ENCODE peak calls at places on chromosomes 3 and 15, in six cellular contexts. W is A549, E is colonic mucosa, Z is tibial artery, Q is lower lobe of right lung, L is psoas muscle. X is an unnamed sample.

GRCh38 chr3:110620118-110620517 is 451.5 kb upstream of the NECTIN3 start:
- DNase-seq in W (no peak), E (no peak), Z (no peak), Q (no peak), L (no peak), X (no peak)

GRCh38 chr15:74631935-74632560 is 16.4 kb downstream of the CLK3 start:
- DNase-seq in W (peak; percentile 40), E (peak; percentile 69), Z (peak; percentile 65), Q (no peak), L (peak; percentile 81), X (peak; percentile 56)

GRCh38 chr3:182019926-182020325 is 308.2 kb downstream of the SOX2 start:
- DNase-seq in W (no peak), E (no peak), Z (no peak), Q (no peak), L (no peak), X (no peak)

GRCh38 chr3:182869059-182869458 is 75.8 kb downstream of the ATP11B start:
- DNase-seq in W (no peak), E (no peak), Z (no peak), Q (no peak), L (no peak), X (no peak)

GRCh38 chr3:37546876-37547275 is 314.8 kb upstream of the CTDSPL start:
- DNase-seq in W (peak; percentile 20), E (no peak), Z (peak; percentile 59), Q (no peak), L (no peak), X (no peak)

GRCh38 chr3:25069970-25070369 is 358.1 kb upstream of the RARB start:
- DNase-seq in W (no peak), E (no peak), Z (no peak), Q (no peak), L (no peak), X (no peak)

GRCh38 chr15:99109555-99110021 is 4.7 kb downstream of the SYNM start:
- DNase-seq in W (no peak), E (no peak), Z (no peak), Q (peak; percentile 33), L (no peak), X (no peak)

GRCh38 chr3:188432826-188433525 is 279.0 kb downstream of the LPP start:
- DNase-seq in W (no peak), E (peak; percentile 32), Z (peak; percentile 32), Q (no peak), L (no peak), X (no peak)

GRCh38 chr3:113629941-113630340 is 66.5 kb downstream of the USF3 start:
- DNase-seq in W (no peak), E (peak; percentile 51), Z (no peak), Q (no peak), L (no peak), X (no peak)

GRCh38 chr15:85312486-85312885 is 67.9 kb upstream of the AKAP13 start:
- DNase-seq in W (no peak), E (no peak), Z (no peak), Q (no peak), L (no peak), X (no peak)

GRCh38 chr15:85311647-85312046 is 68.8 kb upstream of the AKAP13 start:
- DNase-seq in W (no peak), E (no peak), Z (no peak), Q (no peak), L (no peak), X (no peak)

GRCh38 chr15:85313339-85313738 is 67.1 kb upstream of the AKAP13 start:
- DNase-seq in W (no peak), E (no peak), Z (no peak), Q (no peak), L (no peak), X (no peak)

GRCh38 chr15:85314139-85314538 is 66.3 kb upstream of the AKAP13 start:
- DNase-seq in W (no peak), E (no peak), Z (no peak), Q (no peak), L (no peak), X (no peak)

DNA sequence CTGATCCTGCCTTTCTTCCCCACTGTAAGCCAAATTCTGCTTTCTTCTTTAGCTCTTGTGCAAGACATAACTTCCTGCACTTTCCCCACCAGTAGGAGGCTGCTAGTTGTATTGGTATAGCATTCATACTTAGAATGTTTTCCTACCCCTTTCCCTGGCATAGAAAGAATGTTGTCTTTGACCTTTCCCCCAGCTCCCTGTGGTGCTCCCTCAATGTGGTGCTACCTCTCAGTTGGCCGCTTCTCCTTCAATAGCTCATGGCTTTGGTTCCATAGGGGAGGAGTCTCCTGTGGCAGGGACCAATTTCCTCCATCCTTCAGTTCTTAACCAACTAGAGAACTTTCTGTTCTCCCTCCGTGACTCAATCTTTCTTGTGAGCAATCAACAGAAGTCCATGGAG is 67.5 kb upstream of the AKAP13 start:
- DNase-seq in W (no peak), E (no peak), Z (no peak), Q (no peak), L (no peak), X (no peak)
- TF ChIP-seq CTCF in W (no peak), E (no peak), Z (no peak), Q (no peak), L (no peak), X (no peak)

GRCh38 chr15:67100124-67100791 is 34.9 kb downstream of the SMAD3 start:
- DNase-seq in W (no peak), E (no peak), Z (no peak), Q (no peak), L (no peak), X (no peak)
- H3K4me1 ChIP-seq in W (peaks cover 100% of the 10 kb centered on the region), E (peaks cover 13% of the 10 kb centered on the region), Z (peaks cover 39% of the 10 kb centered on the region), Q (peaks cover 65% of the 10 kb centered on the region), L (peaks cover 89% of the 10 kb centered on the region), X (peaks cover 23% of the 10 kb centered on the region)

DNA sequence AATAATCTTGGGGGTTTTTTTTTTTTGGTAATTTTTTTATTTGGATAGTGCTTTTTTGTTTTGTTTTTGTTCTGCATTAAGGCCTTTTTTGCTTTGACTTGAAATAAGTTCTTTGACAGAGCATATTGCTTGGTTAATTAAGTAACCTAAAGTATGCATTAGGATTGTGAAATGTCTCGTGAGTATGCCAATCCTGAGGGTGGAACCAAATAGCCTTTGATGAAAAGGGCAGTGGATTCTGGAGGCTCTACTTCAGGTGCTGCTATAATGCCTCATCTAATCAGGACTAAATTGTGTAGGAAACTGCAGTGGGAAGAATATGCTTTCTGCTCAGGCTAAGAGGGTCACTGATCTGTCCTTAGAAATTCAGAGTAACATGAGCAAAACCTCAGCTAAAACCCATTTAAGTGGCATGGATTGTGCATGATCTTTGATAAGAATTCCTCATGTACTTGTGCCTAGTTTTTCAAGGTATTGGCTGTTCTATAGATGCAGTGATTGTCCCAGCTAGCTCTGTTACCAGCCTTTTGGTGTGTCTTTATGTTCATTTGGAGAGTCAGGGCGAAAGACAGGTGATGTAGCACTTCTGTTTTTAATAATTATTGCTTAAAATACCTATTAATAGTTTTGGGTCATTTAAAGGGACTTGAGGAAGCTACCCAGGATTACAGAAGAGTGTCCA is 15.4 kb downstream of the CDV3 start:
- DNase-seq in W (no peak), E (no peak), Z (no peak), Q (no peak), L (no peak), X (no peak)
- H3K4me3 ChIP-seq in W (no peak overlapping the region), E (no peak overlapping the region), Z (no peak overlapping the region), Q (no peak overlapping the region), L (no peak overlapping the region), X (no peak overlapping the region)

DNA sequence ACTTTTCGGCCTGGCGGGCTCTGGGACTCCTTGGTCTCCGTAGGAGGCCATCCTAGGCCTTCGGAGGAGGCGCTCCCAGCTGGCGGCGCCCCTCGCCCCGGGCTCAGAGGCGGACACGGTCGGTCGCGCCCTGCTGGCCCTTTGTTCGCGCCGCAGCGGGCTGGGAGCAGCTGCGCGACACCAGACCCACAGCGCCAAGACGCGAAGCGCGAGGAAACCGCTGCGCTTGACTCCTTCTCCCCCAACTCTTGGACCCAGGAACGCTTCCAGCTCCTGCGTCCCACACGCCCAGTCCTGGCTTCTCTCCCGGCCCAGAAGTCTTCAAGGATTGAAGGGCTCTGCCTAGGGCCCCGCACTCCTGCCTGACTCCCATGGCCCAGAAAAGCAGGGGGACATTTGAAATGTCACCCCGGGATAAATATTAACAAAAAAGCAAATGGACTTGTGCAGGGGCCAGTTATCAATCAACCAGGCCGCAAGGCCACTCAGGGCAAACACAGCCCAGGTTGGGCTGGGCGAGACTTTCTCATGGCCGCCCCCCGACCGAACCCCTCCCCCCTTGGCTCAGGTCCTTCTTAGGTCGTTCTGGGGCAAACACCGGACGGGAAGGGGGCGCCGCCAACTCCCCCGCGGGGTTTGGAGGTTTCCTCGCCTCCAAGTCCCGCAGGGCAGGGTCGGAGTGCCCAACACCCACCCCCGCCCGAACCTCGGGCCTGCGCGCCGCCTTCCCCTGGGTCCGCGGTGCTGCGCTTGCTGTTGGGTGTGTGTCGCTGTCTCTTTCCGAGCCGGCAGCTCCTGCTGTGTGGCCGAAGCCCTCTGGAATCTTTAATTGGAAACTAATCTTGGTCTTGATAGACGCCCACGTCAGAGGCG is 5.1 kb downstream of the ONECUT1 start:
- DNase-seq in W (no peak), E (no peak), Z (no peak), Q (peak; percentile 32), L (no peak), X (no peak)
- TF ChIP-seq CTCF in W (no peak), E (no peak), Z (no peak), Q (no peak), L (no peak), X (no peak)

GRCh38 chr3:56861511-56861910 is 59.8 kb upstream of the ARHGEF3 start:
- DNase-seq in W (no peak), E (no peak), Z (no peak), Q (no peak), L (no peak), X (no peak)

GRCh38 chr3:56860948-56861347 is 59.2 kb upstream of the ARHGEF3 start:
- DNase-seq in W (no peak), E (no peak), Z (no peak), Q (no peak), L (no peak), X (no peak)

GRCh38 chr3:56864090-56864489 is 62.3 kb upstream of the ARHGEF3 start:
- DNase-seq in W (no peak), E (no peak), Z (no peak), Q (no peak), L (no peak), X (no peak)

GRCh38 chr3:56860351-56860750 is 58.6 kb upstream of the ARHGEF3 start:
- DNase-seq in W (no peak), E (no peak), Z (no peak), Q (no peak), L (no peak), X (no peak)

DNA sequence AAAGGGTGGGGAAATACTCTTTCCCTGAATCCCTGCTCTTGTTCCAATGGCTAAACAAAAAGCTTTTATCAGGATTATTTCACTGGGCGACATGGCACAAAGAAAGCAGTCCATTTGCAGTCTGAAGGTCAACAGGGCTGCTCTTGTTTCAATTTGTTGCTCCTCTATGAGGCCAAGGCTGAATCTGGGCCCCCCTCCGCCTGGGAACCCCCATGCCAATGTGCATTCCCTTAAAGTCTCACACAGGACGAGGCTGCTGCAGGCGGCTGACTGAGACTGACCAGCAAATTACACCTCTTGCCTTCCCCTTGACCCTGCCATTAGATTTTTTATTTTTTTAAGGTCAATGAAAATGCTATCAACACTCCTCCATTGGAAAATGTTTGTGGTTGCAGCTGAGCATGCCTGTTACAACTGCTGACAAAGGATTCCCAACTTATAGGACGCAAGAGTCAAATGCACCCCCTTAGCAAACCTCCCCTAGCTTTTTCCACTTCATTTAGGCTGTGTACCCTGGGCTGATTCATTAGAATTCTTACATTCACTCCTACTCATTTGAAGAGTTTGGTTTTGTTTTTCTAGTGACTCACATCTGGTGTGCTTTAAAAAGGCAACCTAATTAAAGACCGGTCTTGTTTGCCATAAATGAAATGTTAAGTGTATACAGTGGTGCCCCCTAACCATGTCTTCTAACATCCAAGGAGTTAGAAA is 60.8 kb upstream of the ARHGEF3 start:
- DNase-seq in W (no peak), E (no peak), Z (no peak), Q (no peak), L (no peak), X (no peak)
- H3K4me1 ChIP-seq in W (peaks cover 5% of the 10 kb centered on the region), E (no peaks in the 10 kb centered on the region), Z (peaks cover 5% of the 10 kb centered on the region), Q (no peaks in the 10 kb centered on the region), L (no peaks in the 10 kb centered on the region), X (no peaks in the 10 kb centered on the region)

GRCh38 chr15:48683991-48684765 is 38.7 kb upstream of the FBN1 start:
- DNase-seq in W (no peak), E (no peak), Z (no peak), Q (no peak), L (no peak), X (no peak)
- H3K4me3 ChIP-seq in W (no peak overlapping the region), E (no peak overlapping the region), Z (no peak overlapping the region), Q (no peak overlapping the region), L (no peak overlapping the region), X (no peak overlapping the region)